ENCODE peak calls at places on chromosomes 3 and 15, in four cellular contexts. H is K562, F is GM12878, E is HepG2. R is an unnamed sample.

GRCh38 chr15:91456251-91456718 is 356.2 kb downstream of the SV2B start:
- DNase-seq in H (no peak), F (no peak), E (no peak), R (no peak)

GRCh38 chr3:129112308-129113052 is 9.1 kb downstream of the RAB43 start:
- DNase-seq in H (no peak), E (peak; percentile 32), F (no peak), R (no peak)

GRCh38 chr3:81005992-81006391 is 755.5 kb downstream of the GBE1 start:
- DNase-seq in E (no peak), F (no peak), H (no peak), R (no peak)

GRCh38 chr3:21645121-21645897 is 105.7 kb downstream of the ZNF385D start:
- DNase-seq in F (no peak), E (no peak), H (peak; percentile 12), R (no peak)

GRCh38 chr3:148598619-148599018 is 99.1 kb upstream of the AGTR1 start:
- DNase-seq in H (no peak), F (no peak), E (no peak), R (no peak)

GRCh38 chr3:38029400-38030125 is at the start of gene PLCD1:
- DNase-seq in E (peak; percentile 33), F (no peak), H (peak; percentile 88), R (peak; percentile 41)

GRCh38 chr3:53160660-53161344 is at the start of gene PRKCD:
- DNase-seq in H (peak; percentile 92), F (no peak), E (peak; percentile 54), R (peak; percentile 94)

GRCh38 chr3:8441969-8442559 is 59.6 kb upstream of the LMCD1 start:
- DNase-seq in H (peak; percentile 53), E (peak; percentile 60), F (no peak), R (peak; percentile 69)

GRCh38 chr3:32460031-32460749 is 42.5 kb downstream of the CMTM6 start:
- DNase-seq in E (no peak), H (no peak), F (no peak), R (no peak)

DNA sequence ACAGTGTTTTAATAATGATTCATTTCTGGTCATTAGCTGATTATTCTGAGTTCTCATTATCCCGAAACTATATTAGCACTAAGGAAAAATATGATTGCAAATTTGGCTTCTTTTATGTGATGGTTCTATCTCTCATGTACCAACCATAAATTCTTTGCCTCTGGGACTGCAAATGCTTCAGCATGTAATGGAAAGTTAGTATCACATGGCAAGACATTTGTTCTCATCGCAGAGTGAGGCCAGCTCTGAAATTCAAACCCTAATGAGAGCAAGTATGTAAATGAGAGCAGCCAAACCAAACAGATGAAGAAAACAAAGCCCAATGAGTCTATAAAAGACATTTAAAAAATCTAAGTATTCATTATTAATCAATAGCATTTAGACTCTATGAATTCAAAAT is 10.9 kb upstream of the TSC22D2 start:
- DNase-seq in H (no peak), E (no peak), F (no peak), R (no peak)
- TF ChIP-seq FOXK2 in H (no peak), E (no peak), F (no peak), R (no peak)

DNA sequence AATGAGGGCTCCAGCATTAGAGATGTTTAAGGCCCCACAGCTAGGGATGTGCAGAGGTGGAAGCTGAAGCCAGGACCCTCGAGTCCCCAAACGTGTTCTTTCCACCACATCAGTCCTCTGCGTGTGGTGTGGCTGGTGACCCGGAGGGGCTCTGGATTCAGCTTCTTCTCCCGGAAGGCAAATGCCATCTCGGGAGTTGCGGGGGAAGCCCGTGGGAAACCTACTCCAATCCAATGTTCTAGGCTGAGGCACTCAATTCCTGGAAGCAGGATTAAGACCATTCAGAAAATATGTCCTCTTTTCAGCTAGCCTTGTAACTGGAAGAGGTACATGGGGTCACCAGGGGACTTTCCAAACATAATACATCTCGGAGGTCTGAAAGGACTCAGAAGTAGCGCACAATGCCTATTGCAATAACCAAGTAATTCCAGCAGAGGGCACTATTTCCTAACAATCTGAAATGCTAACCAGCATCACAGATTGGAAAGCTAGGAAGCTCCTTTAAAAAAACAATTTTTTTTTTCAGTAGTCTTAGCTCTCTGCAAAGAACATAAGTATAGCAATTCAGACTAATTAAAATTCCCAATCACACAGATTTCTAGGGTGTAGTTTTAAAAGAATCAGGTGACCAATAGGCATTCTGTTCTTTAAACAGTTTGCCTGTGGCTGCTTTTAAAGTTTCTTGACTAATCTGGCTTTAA is 36.2 kb downstream of the BNC1 start:
- DNase-seq in F (peak; percentile 24), E (peak; percentile 55), H (peak; percentile 56), R (peak; percentile 60)
- TF ChIP-seq FOXK2 in F (no peak), E (no peak), H (no peak), R (no peak)

GRCh38 chr3:185815391-185816282 is 9.2 kb downstream of the IGF2BP2 start:
- DNase-seq in E (no peak), F (no peak), H (peak; percentile 18), R (no peak)
- TF ChIP-seq FOXK2 in E (no peak), F (no peak), H (peak; percentile 18), R (no peak)

DNA sequence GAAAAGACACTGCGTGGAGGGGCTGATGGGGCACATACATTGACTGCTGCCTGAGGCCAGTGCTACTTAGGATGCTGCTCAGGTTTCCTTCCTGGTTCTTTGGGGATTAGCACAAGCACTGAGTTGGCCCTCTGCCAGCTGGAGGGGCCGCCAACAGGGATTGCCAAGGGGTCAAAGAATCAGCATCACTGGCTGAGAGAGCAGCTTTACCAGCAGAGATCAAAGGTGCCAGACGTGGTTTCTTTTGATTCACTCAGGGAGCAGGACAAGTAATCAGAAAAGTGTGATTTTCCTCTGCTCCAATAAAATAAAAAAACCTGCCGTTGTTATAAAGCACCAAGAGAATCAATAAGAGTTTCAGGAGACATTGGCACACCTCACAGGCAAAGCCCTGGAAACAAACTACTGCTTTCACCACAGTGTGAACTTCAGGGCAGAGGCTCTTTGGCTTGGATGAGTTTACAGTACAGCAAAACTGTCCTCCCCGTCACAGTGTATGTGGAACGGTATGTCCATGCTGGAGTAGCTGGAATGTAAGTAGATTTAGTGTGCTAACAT is 45.8 kb upstream of the FSIP1 start:
- DNase-seq in H (no peak), F (no peak), E (no peak), R (peak; percentile 29)
- TF ChIP-seq FOXK2 in H (no peak), F (no peak), E (no peak), R (no peak)

GRCh38 chr3:16502347-16502908 is 11.1 kb downstream of the RFTN1 start:
- DNase-seq in E (no peak), H (no peak), F (no peak), R (no peak)

GRCh38 chr3:16503191-16503776 is 10.2 kb downstream of the RFTN1 start:
- DNase-seq in H (no peak), E (no peak), F (no peak), R (no peak)

GRCh38 chr3:16506451-16506850 is 7.0 kb downstream of the RFTN1 start:
- DNase-seq in F (no peak), H (no peak), E (no peak), R (no peak)

GRCh38 chr3:16504692-16505091 is 8.8 kb downstream of the RFTN1 start:
- DNase-seq in F (no peak), H (no peak), E (no peak), R (no peak)

DNA sequence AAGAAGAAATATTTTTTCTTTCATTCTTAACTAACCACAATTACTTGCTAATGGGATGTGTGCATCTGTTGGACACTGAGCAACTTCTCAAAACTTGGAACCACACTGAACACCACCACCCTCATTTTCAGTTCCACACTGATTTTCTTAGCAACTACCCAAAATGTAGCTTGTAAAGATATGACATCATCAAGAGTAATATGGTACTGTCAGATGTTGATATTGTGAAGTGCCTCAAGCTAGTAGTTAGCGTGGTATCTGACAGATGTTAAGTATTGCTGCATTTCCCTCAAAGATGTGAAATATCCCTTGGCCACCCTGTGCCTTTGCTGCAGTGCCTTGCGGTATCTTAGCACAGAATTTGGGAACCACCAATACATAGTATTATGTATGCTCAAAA is 9.3 kb downstream of the RFTN1 start:
- DNase-seq in E (no peak), F (peak; percentile 96), H (no peak), R (no peak)
- TF ChIP-seq FOXK2 in E (no peak), F (no peak), H (no peak), R (no peak)

DNA sequence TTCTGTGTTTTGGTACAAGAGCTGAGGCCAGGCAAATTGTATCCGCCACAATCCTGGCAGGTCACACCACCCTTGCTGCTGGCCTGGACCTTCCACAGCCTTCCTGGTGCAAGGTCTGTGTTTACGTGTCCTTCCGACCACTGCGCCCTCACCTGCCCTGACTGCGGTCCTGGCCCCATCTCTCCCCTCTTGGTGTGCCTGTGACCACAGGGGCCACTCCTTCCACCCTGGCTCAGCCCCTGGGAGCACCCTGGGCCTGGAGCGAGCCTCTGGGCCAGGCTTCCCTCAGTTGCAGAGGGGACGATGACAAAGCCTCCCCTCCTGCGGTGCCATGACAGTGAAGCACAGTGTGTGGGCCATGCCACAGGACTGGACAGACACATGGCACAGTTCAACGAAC is 104.5 kb downstream of the PLXNA1 start:
- DNase-seq in H (no peak), F (no peak), E (no peak), R (no peak)
- TF ChIP-seq FOXK2 in H (no peak), F (no peak), E (no peak), R (no peak)

GRCh38 chr3:107116251-107116650 is 261.0 kb upstream of the CCDC54 start:
- DNase-seq in F (no peak), H (no peak), E (no peak), R (no peak)
- TF ChIP-seq FOXK2 in F (no peak), H (no peak), E (no peak), R (no peak)

GRCh38 chr3:151425640-151426336 is 35.1 kb downstream of the IGSF10 start:
- DNase-seq in H (no peak), F (no peak), E (no peak), R (no peak)
- TF ChIP-seq FOXK2 in H (no peak), F (no peak), E (no peak), R (no peak)

R was measured in HEK293T.